ENCODE peak calls at places on chromosome 9, in nine cellular contexts. One of them, this sample, is unnamed.

GRCh38 chr9:134386951-134387831 is 60.9 kb downstream of the RXRA start:
- DNase-seq in M059J: no peak
- DNase-seq in gastrocnemius medialis: no peak
- DNase-seq in HFFc6: no peak
- DNase-seq in H4: no peak
- DNase-seq in hypothalamus: no peak
- DNase-seq in activated T-cell treated with anti-CD3 and anti-CD28 coated beads for 1 hour: no peak
- DNase-seq in activated effector memory CD4-positive, alpha-beta T cell treated with Interleukin-2 at 50 U/mL for 16 hours: no peak
- DNase-seq in HCT116: no peak
- DNase-seq in this sample: no peak

GRCh38 chr9:93299418-93300174 is 115.7 kb downstream of the WNK2 start:
- DNase-seq in M059J: no peak
- DNase-seq in H4: no peak
- DNase-seq in activated effector memory CD4-positive, alpha-beta T cell treated with Interleukin-2 at 50 U/mL for 16 hours: no peak
- DNase-seq in HFFc6: no peak
- DNase-seq in HCT116: no peak
- DNase-seq in activated T-cell treated with anti-CD3 and anti-CD28 coated beads for 1 hour: no peak
- DNase-seq in hypothalamus: no peak
- DNase-seq in gastrocnemius medialis: no peak
- DNase-seq in this sample: no peak

GRCh38 chr9:121271368-121272351 is 3.7 kb downstream of the GSN start:
- DNase-seq in activated effector memory CD4-positive, alpha-beta T cell treated with Interleukin-2 at 50 U/mL for 16 hours: no peak
- DNase-seq in hypothalamus: no peak
- DNase-seq in H4: peak
- DNase-seq in activated T-cell treated with anti-CD3 and anti-CD28 coated beads for 1 hour: no peak
- DNase-seq in gastrocnemius medialis: peak
- DNase-seq in HCT116: no peak
- DNase-seq in HFFc6: peak
- DNase-seq in M059J: peak
- DNase-seq in this sample: peak

GRCh38 chr9:109460576-109460975 is 37.5 kb downstream of the PTPN3 start:
- DNase-seq in H4: no peak
- DNase-seq in hypothalamus: no peak
- DNase-seq in activated T-cell treated with anti-CD3 and anti-CD28 coated beads for 1 hour: no peak
- DNase-seq in gastrocnemius medialis: no peak
- DNase-seq in HCT116: no peak
- DNase-seq in HFFc6: no peak
- DNase-seq in activated effector memory CD4-positive, alpha-beta T cell treated with Interleukin-2 at 50 U/mL for 16 hours: no peak
- DNase-seq in M059J: no peak
- DNase-seq in this sample: no peak

GRCh38 chr9:19759066-19759465 is 29.8 kb downstream of the SLC24A2 start:
- DNase-seq in gastrocnemius medialis: no peak
- DNase-seq in activated effector memory CD4-positive, alpha-beta T cell treated with Interleukin-2 at 50 U/mL for 16 hours: no peak
- DNase-seq in M059J: no peak
- DNase-seq in HCT116: no peak
- DNase-seq in activated T-cell treated with anti-CD3 and anti-CD28 coated beads for 1 hour: no peak
- DNase-seq in H4: no peak
- DNase-seq in HFFc6: no peak
- DNase-seq in hypothalamus: no peak
- DNase-seq in this sample: no peak

GRCh38 chr9:32783168-32783891 is at the start of gene TMEM215:
- DNase-seq in activated effector memory CD4-positive, alpha-beta T cell treated with Interleukin-2 at 50 U/mL for 16 hours: no peak
- DNase-seq in activated T-cell treated with anti-CD3 and anti-CD28 coated beads for 1 hour: no peak
- DNase-seq in HFFc6: no peak
- DNase-seq in gastrocnemius medialis: no peak
- DNase-seq in H4: no peak
- DNase-seq in HCT116: no peak
- DNase-seq in hypothalamus: no peak
- DNase-seq in M059J: no peak
- DNase-seq in this sample: peak

GRCh38 chr9:117178596-117179111 is 236.2 kb downstream of the ASTN2 start:
- DNase-seq in gastrocnemius medialis: no peak
- DNase-seq in HFFc6: no peak
- DNase-seq in M059J: no peak
- DNase-seq in activated T-cell treated with anti-CD3 and anti-CD28 coated beads for 1 hour: no peak
- DNase-seq in activated effector memory CD4-positive, alpha-beta T cell treated with Interleukin-2 at 50 U/mL for 16 hours: no peak
- DNase-seq in HCT116: no peak
- DNase-seq in hypothalamus: peak
- DNase-seq in H4: no peak
- DNase-seq in this sample: no peak

GRCh38 chr9:131296452-131296851 is 6.9 kb downstream of the PLPP7 start:
- DNase-seq in activated T-cell treated with anti-CD3 and anti-CD28 coated beads for 1 hour: no peak
- DNase-seq in M059J: no peak
- DNase-seq in HCT116: no peak
- DNase-seq in hypothalamus: no peak
- DNase-seq in gastrocnemius medialis: no peak
- DNase-seq in activated effector memory CD4-positive, alpha-beta T cell treated with Interleukin-2 at 50 U/mL for 16 hours: no peak
- DNase-seq in HFFc6: no peak
- DNase-seq in H4: no peak
- DNase-seq in this sample: no peak

GRCh38 chr9:80131627-80132026 is 559.9 kb downstream of the TLE4 start:
- DNase-seq in activated T-cell treated with anti-CD3 and anti-CD28 coated beads for 1 hour: no peak
- DNase-seq in H4: no peak
- DNase-seq in gastrocnemius medialis: no peak
- DNase-seq in hypothalamus: no peak
- DNase-seq in activated effector memory CD4-positive, alpha-beta T cell treated with Interleukin-2 at 50 U/mL for 16 hours: no peak
- DNase-seq in HFFc6: no peak
- DNase-seq in M059J: no peak
- DNase-seq in HCT116: no peak
- DNase-seq in this sample: no peak

GRCh38 chr9:108374606-108375005 is 481.2 kb downstream of the ACTL7B start:
- DNase-seq in HCT116: no peak
- DNase-seq in activated T-cell treated with anti-CD3 and anti-CD28 coated beads for 1 hour: no peak
- DNase-seq in M059J: peak
- DNase-seq in H4: no peak
- DNase-seq in HFFc6: no peak
- DNase-seq in activated effector memory CD4-positive, alpha-beta T cell treated with Interleukin-2 at 50 U/mL for 16 hours: no peak
- DNase-seq in gastrocnemius medialis: no peak
- DNase-seq in hypothalamus: no peak
- DNase-seq in this sample: no peak

GRCh38 chr9:83423815-83424707 is 114.1 kb downstream of the FRMD3 start:
- DNase-seq in H4: no peak
- DNase-seq in HCT116: no peak
- DNase-seq in gastrocnemius medialis: no peak
- DNase-seq in M059J: no peak
- DNase-seq in activated effector memory CD4-positive, alpha-beta T cell treated with Interleukin-2 at 50 U/mL for 16 hours: no peak
- DNase-seq in HFFc6: no peak
- DNase-seq in hypothalamus: no peak
- DNase-seq in activated T-cell treated with anti-CD3 and anti-CD28 coated beads for 1 hour: no peak
- DNase-seq in this sample: no peak

GRCh38 chr9:73037613-73038012 is 84.8 kb upstream of the ALDH1A1 start:
- DNase-seq in HCT116: no peak
- DNase-seq in M059J: peak
- DNase-seq in hypothalamus: no peak
- DNase-seq in activated T-cell treated with anti-CD3 and anti-CD28 coated beads for 1 hour: no peak
- DNase-seq in activated effector memory CD4-positive, alpha-beta T cell treated with Interleukin-2 at 50 U/mL for 16 hours: no peak
- DNase-seq in HFFc6: no peak
- DNase-seq in H4: no peak
- DNase-seq in gastrocnemius medialis: no peak
- DNase-seq in this sample: no peak

GRCh38 chr9:122016789-122017188 is 76.3 kb downstream of the TTLL11 start:
- DNase-seq in HCT116: no peak
- DNase-seq in HFFc6: no peak
- DNase-seq in hypothalamus: no peak
- DNase-seq in activated T-cell treated with anti-CD3 and anti-CD28 coated beads for 1 hour: no peak
- DNase-seq in H4: no peak
- DNase-seq in gastrocnemius medialis: no peak
- DNase-seq in activated effector memory CD4-positive, alpha-beta T cell treated with Interleukin-2 at 50 U/mL for 16 hours: no peak
- DNase-seq in M059J: no peak
- DNase-seq in this sample: no peak

GRCh38 chr9:92468206-92468605 is 14.1 kb downstream of the ASPN start:
- DNase-seq in H4: no peak
- DNase-seq in activated effector memory CD4-positive, alpha-beta T cell treated with Interleukin-2 at 50 U/mL for 16 hours: no peak
- DNase-seq in gastrocnemius medialis: no peak
- DNase-seq in hypothalamus: no peak
- DNase-seq in M059J: peak
- DNase-seq in HFFc6: peak
- DNase-seq in HCT116: no peak
- DNase-seq in activated T-cell treated with anti-CD3 and anti-CD28 coated beads for 1 hour: no peak
- DNase-seq in this sample: no peak

GRCh38 chr9:136686794-136687711 is at the start of gene AGPAT2:
- DNase-seq in H4: no peak
- DNase-seq in M059J: peak
- DNase-seq in hypothalamus: no peak
- DNase-seq in HCT116: peak
- DNase-seq in gastrocnemius medialis: peak
- DNase-seq in HFFc6: peak
- DNase-seq in activated effector memory CD4-positive, alpha-beta T cell treated with Interleukin-2 at 50 U/mL for 16 hours: peak
- DNase-seq in activated T-cell treated with anti-CD3 and anti-CD28 coated beads for 1 hour: peak
- DNase-seq in this sample: peak

GRCh38 chr9:94912700-94913249 is 186.3 kb downstream of the AOPEP start:
- DNase-seq in activated T-cell treated with anti-CD3 and anti-CD28 coated beads for 1 hour: no peak
- DNase-seq in M059J: peak
- DNase-seq in hypothalamus: no peak
- DNase-seq in HCT116: peak
- DNase-seq in gastrocnemius medialis: no peak
- DNase-seq in activated effector memory CD4-positive, alpha-beta T cell treated with Interleukin-2 at 50 U/mL for 16 hours: no peak
- DNase-seq in H4: peak
- DNase-seq in HFFc6: peak
- DNase-seq in this sample: no peak

GRCh38 chr9:85610074-85610855 is 131.5 kb downstream of the AGTPBP1 start:
- DNase-seq in gastrocnemius medialis: no peak
- DNase-seq in HFFc6: peak
- DNase-seq in H4: peak
- DNase-seq in hypothalamus: no peak
- DNase-seq in M059J: peak
- DNase-seq in activated T-cell treated with anti-CD3 and anti-CD28 coated beads for 1 hour: no peak
- DNase-seq in HCT116: peak
- DNase-seq in activated effector memory CD4-positive, alpha-beta T cell treated with Interleukin-2 at 50 U/mL for 16 hours: no peak
- DNase-seq in this sample: no peak

GRCh38 chr9:87650611-87651295 is 75.2 kb upstream of the CTSL start:
- DNase-seq in gastrocnemius medialis: no peak
- DNase-seq in M059J: no peak
- DNase-seq in HFFc6: no peak
- DNase-seq in activated T-cell treated with anti-CD3 and anti-CD28 coated beads for 1 hour: no peak
- DNase-seq in hypothalamus: no peak
- DNase-seq in HCT116: no peak
- DNase-seq in activated effector memory CD4-positive, alpha-beta T cell treated with Interleukin-2 at 50 U/mL for 16 hours: no peak
- DNase-seq in H4: no peak
- DNase-seq in this sample: no peak

GRCh38 chr9:70100362-70100761 is 56.7 kb downstream of the MAMDC2 start:
- DNase-seq in activated T-cell treated with anti-CD3 and anti-CD28 coated beads for 1 hour: no peak
- DNase-seq in M059J: no peak
- DNase-seq in activated effector memory CD4-positive, alpha-beta T cell treated with Interleukin-2 at 50 U/mL for 16 hours: no peak
- DNase-seq in hypothalamus: no peak
- DNase-seq in H4: no peak
- DNase-seq in gastrocnemius medialis: no peak
- DNase-seq in HCT116: no peak
- DNase-seq in HFFc6: no peak
- DNase-seq in this sample: no peak

GRCh38 chr9:32705059-32705458 is 69.6 kb upstream of the TAF1L start:
- DNase-seq in HCT116: no peak
- DNase-seq in activated T-cell treated with anti-CD3 and anti-CD28 coated beads for 1 hour: no peak
- DNase-seq in hypothalamus: no peak
- DNase-seq in M059J: peak
- DNase-seq in HFFc6: no peak
- DNase-seq in activated effector memory CD4-positive, alpha-beta T cell treated with Interleukin-2 at 50 U/mL for 16 hours: no peak
- DNase-seq in gastrocnemius medialis: no peak
- DNase-seq in H4: peak
- DNase-seq in this sample: no peak

GRCh38 chr9:107005201-107005600 is 142.2 kb downstream of the ZNF462 start:
- DNase-seq in activated effector memory CD4-positive, alpha-beta T cell treated with Interleukin-2 at 50 U/mL for 16 hours: no peak
- DNase-seq in hypothalamus: no peak
- DNase-seq in M059J: no peak
- DNase-seq in HFFc6: no peak
- DNase-seq in HCT116: no peak
- DNase-seq in H4: no peak
- DNase-seq in activated T-cell treated with anti-CD3 and anti-CD28 coated beads for 1 hour: no peak
- DNase-seq in gastrocnemius medialis: no peak
- DNase-seq in this sample: no peak

GRCh38 chr9:98536542-98537173 is 172.1 kb downstream of the GABBR2 start:
- DNase-seq in M059J: no peak
- DNase-seq in activated T-cell treated with anti-CD3 and anti-CD28 coated beads for 1 hour: no peak
- DNase-seq in H4: no peak
- DNase-seq in hypothalamus: no peak
- DNase-seq in gastrocnemius medialis: no peak
- DNase-seq in activated effector memory CD4-positive, alpha-beta T cell treated with Interleukin-2 at 50 U/mL for 16 hours: no peak
- DNase-seq in HCT116: no peak
- DNase-seq in HFFc6: no peak
- DNase-seq in this sample: no peak

GRCh38 chr9:463455-464125 is 248.9 kb downstream of the DOCK8 start:
- DNase-seq in HFFc6: no peak
- DNase-seq in HCT116: no peak
- DNase-seq in M059J: peak
- DNase-seq in activated T-cell treated with anti-CD3 and anti-CD28 coated beads for 1 hour: no peak
- DNase-seq in H4: no peak
- DNase-seq in gastrocnemius medialis: no peak
- DNase-seq in activated effector memory CD4-positive, alpha-beta T cell treated with Interleukin-2 at 50 U/mL for 16 hours: no peak
- DNase-seq in hypothalamus: no peak
- DNase-seq in this sample: no peak

GRCh38 chr9:16612627-16613026 is 257.8 kb downstream of the BNC2 start:
- DNase-seq in activated T-cell treated with anti-CD3 and anti-CD28 coated beads for 1 hour: no peak
- DNase-seq in HFFc6: peak
- DNase-seq in activated effector memory CD4-positive, alpha-beta T cell treated with Interleukin-2 at 50 U/mL for 16 hours: no peak
- DNase-seq in gastrocnemius medialis: no peak
- DNase-seq in hypothalamus: no peak
- DNase-seq in H4: no peak
- DNase-seq in M059J: peak
- DNase-seq in HCT116: no peak
- DNase-seq in this sample: no peak

This sample was measured in psoas muscle.